ENCODE peak calls at places on chromosome 13, in four cellular contexts. One of them, this sample, is unnamed.

GRCh38 chr13:40961224-40961623 is 57.9 kb downstream of the ELF1 start:
- DNase-seq in lower lobe of right lung: no peak
- DNase-seq in colonic mucosa: no peak
- DNase-seq in NT2/D1: no peak
- DNase-seq in this sample: no peak

GRCh38 chr13:90414691-90415596 is 932.5 kb upstream of the MIR17HG start:
- DNase-seq in lower lobe of right lung: no peak
- DNase-seq in NT2/D1: no peak
- DNase-seq in colonic mucosa: no peak
- DNase-seq in this sample: no peak

GRCh38 chr13:112161441-112162301 is 94.7 kb downstream of the SOX1 start:
- DNase-seq in colonic mucosa: no peak
- DNase-seq in NT2/D1: peak; percentile 77
- DNase-seq in lower lobe of right lung: no peak
- DNase-seq in this sample: peak; percentile 20

GRCh38 chr13:44044544-44045178 is 165.0 kb downstream of the LACC1 start:
- DNase-seq in NT2/D1: no peak
- DNase-seq in colonic mucosa: no peak
- DNase-seq in lower lobe of right lung: no peak
- DNase-seq in this sample: no peak

GRCh38 chr13:72638059-72638815 is 89.2 kb downstream of the MZT1 start:
- DNase-seq in colonic mucosa: no peak
- DNase-seq in NT2/D1: no peak
- DNase-seq in lower lobe of right lung: no peak
- DNase-seq in this sample: no peak

GRCh38 chr13:99982741-99983400 is 1.3 kb downstream of the ZIC2 start:
- DNase-seq in colonic mucosa: no peak
- DNase-seq in NT2/D1: no peak
- DNase-seq in lower lobe of right lung: no peak
- DNase-seq in this sample: peak; percentile 42

GRCh38 chr13:51033431-51034185 is 77.5 kb downstream of the C13orf42 start:
- DNase-seq in colonic mucosa: no peak
- DNase-seq in lower lobe of right lung: no peak
- DNase-seq in NT2/D1: no peak
- DNase-seq in this sample: no peak

GRCh38 chr13:40275636-40276035 is 390.8 kb downstream of the FOXO1 start:
- DNase-seq in colonic mucosa: no peak
- DNase-seq in NT2/D1: no peak
- DNase-seq in lower lobe of right lung: no peak
- DNase-seq in this sample: no peak

GRCh38 chr13:66513728-66514127 is 716.4 kb downstream of the PCDH9 start:
- DNase-seq in colonic mucosa: no peak
- DNase-seq in lower lobe of right lung: no peak
- DNase-seq in NT2/D1: no peak
- DNase-seq in this sample: no peak

GRCh38 chr13:40508112-40508511 is 158.3 kb downstream of the FOXO1 start:
- DNase-seq in NT2/D1: no peak
- DNase-seq in colonic mucosa: no peak
- DNase-seq in lower lobe of right lung: no peak
- DNase-seq in this sample: no peak

GRCh38 chr13:67520886-67521285 is 290.8 kb upstream of the PCDH9 start:
- DNase-seq in lower lobe of right lung: no peak
- DNase-seq in colonic mucosa: no peak
- DNase-seq in NT2/D1: no peak
- DNase-seq in this sample: no peak

GRCh38 chr13:34617684-34618083 is 324.4 kb upstream of the NBEA start:
- DNase-seq in lower lobe of right lung: no peak
- DNase-seq in NT2/D1: no peak
- DNase-seq in colonic mucosa: no peak
- DNase-seq in this sample: no peak

GRCh38 chr13:111281751-111282311 is 38.6 kb upstream of the TEX29 start:
- DNase-seq in lower lobe of right lung: no peak
- DNase-seq in NT2/D1: no peak
- DNase-seq in colonic mucosa: no peak
- DNase-seq in this sample: no peak

GRCh38 chr13:114173753-114174152 is 5.3 kb upstream of the CFAP97D2 start:
- DNase-seq in NT2/D1: no peak
- DNase-seq in colonic mucosa: no peak
- DNase-seq in lower lobe of right lung: no peak
- DNase-seq in this sample: no peak

GRCh38 chr13:74289861-74290260 is 155.7 kb upstream of the KLF12 start:
- DNase-seq in NT2/D1: no peak
- DNase-seq in colonic mucosa: no peak
- DNase-seq in lower lobe of right lung: no peak
- DNase-seq in this sample: no peak

GRCh38 chr13:77300176-77301141 is 26.4 kb downstream of the MYCBP2 start:
- DNase-seq in lower lobe of right lung: no peak
- DNase-seq in colonic mucosa: no peak
- DNase-seq in NT2/D1: no peak
- DNase-seq in this sample: no peak

GRCh38 chr13:36918246-36919060 is 1.6 kb downstream of the SMAD9 start:
- DNase-seq in colonic mucosa: no peak
- DNase-seq in lower lobe of right lung: no peak
- DNase-seq in NT2/D1: no peak
- DNase-seq in this sample: peak; percentile 17

GRCh38 chr13:35995136-35995535 is 136.0 kb downstream of the DCLK1 start:
- DNase-seq in colonic mucosa: no peak
- DNase-seq in NT2/D1: no peak
- DNase-seq in lower lobe of right lung: no peak
- DNase-seq in this sample: no peak

GRCh38 chr13:109779074-109779473 is 7.3 kb downstream of the IRS2 start:
- DNase-seq in NT2/D1: no peak
- DNase-seq in colonic mucosa: no peak
- DNase-seq in lower lobe of right lung: no peak
- DNase-seq in this sample: no peak

GRCh38 chr13:112772929-112773328 is 83.1 kb downstream of the ATP11A start:
- DNase-seq in lower lobe of right lung: no peak
- DNase-seq in colonic mucosa: no peak
- DNase-seq in NT2/D1: no peak
- DNase-seq in this sample: no peak

GRCh38 chr13:34833562-34834182 is 108.4 kb upstream of the NBEA start:
- DNase-seq in lower lobe of right lung: no peak
- DNase-seq in colonic mucosa: no peak
- DNase-seq in NT2/D1: no peak
- DNase-seq in this sample: no peak

GRCh38 chr13:60134376-60134775 is 29.4 kb downstream of the DIAPH3 start:
- DNase-seq in NT2/D1: no peak
- DNase-seq in colonic mucosa: no peak
- DNase-seq in lower lobe of right lung: no peak
- DNase-seq in this sample: no peak

GRCh38 chr13:49436890-49437289 is 7.0 kb downstream of the CAB39L start:
- DNase-seq in lower lobe of right lung: no peak
- DNase-seq in NT2/D1: no peak
- DNase-seq in colonic mucosa: no peak
- DNase-seq in this sample: no peak

GRCh38 chr13:79973533-79973963 is 367.4 kb downstream of the SPRY2 start:
- DNase-seq in colonic mucosa: no peak
- DNase-seq in lower lobe of right lung: no peak
- DNase-seq in NT2/D1: no peak
- DNase-seq in this sample: peak; percentile 27

GRCh38 chr13:110004814-110005213 is 218.4 kb upstream of the IRS2 start:
- DNase-seq in colonic mucosa: no peak
- DNase-seq in NT2/D1: no peak
- DNase-seq in lower lobe of right lung: no peak
- DNase-seq in this sample: no peak

GRCh38 chr13:114011226-114011625 is 37.4 kb upstream of the C13orf46 start:
- DNase-seq in colonic mucosa: no peak
- DNase-seq in lower lobe of right lung: peak; percentile 39
- DNase-seq in NT2/D1: no peak
- DNase-seq in this sample: no peak

GRCh38 chr13:34044660-34045080 is 226.7 kb downstream of the RFC3 start:
- DNase-seq in NT2/D1: no peak
- DNase-seq in colonic mucosa: no peak
- DNase-seq in lower lobe of right lung: no peak
- DNase-seq in this sample: no peak

GRCh38 chr13:49374585-49375290 is 69.1 kb downstream of the CAB39L start:
- DNase-seq in colonic mucosa: no peak
- DNase-seq in NT2/D1: no peak
- DNase-seq in lower lobe of right lung: no peak
- DNase-seq in this sample: no peak

GRCh38 chr13:24286624-24287023 is 22.8 kb upstream of the C1QTNF9 start:
- DNase-seq in lower lobe of right lung: no peak
- DNase-seq in NT2/D1: no peak
- DNase-seq in colonic mucosa: no peak
- DNase-seq in this sample: no peak

GRCh38 chr13:70964124-70964523 is 855.9 kb upstream of the KLHL1 start:
- DNase-seq in colonic mucosa: no peak
- DNase-seq in lower lobe of right lung: no peak
- DNase-seq in NT2/D1: no peak
- DNase-seq in this sample: peak; percentile 40

GRCh38 chr13:52862358-52863206 is 14.1 kb upstream of the PCDH8 start:
- DNase-seq in colonic mucosa: peak; percentile 40
- DNase-seq in lower lobe of right lung: no peak
- DNase-seq in NT2/D1: no peak
- DNase-seq in this sample: peak; percentile 77

GRCh38 chr13:85974604-85975366 is 175.6 kb upstream of the SLITRK6 start:
- DNase-seq in NT2/D1: no peak
- DNase-seq in colonic mucosa: no peak
- DNase-seq in lower lobe of right lung: no peak
- DNase-seq in this sample: no peak

GRCh38 chr13:108508263-108508662 is 121.1 kb upstream of the MYO16 start:
- DNase-seq in lower lobe of right lung: no peak
- DNase-seq in NT2/D1: peak; percentile 54
- DNase-seq in colonic mucosa: no peak
- DNase-seq in this sample: no peak

GRCh38 chr13:60351326-60351725 is 45.7 kb upstream of the TDRD3 start:
- DNase-seq in NT2/D1: no peak
- DNase-seq in lower lobe of right lung: no peak
- DNase-seq in colonic mucosa: no peak
- DNase-seq in this sample: no peak

GRCh38 chr13:23380534-23380933 is 53.0 kb downstream of the SACS start:
- DNase-seq in lower lobe of right lung: no peak
- DNase-seq in colonic mucosa: no peak
- DNase-seq in NT2/D1: no peak
- DNase-seq in this sample: peak; percentile 23

DNA sequence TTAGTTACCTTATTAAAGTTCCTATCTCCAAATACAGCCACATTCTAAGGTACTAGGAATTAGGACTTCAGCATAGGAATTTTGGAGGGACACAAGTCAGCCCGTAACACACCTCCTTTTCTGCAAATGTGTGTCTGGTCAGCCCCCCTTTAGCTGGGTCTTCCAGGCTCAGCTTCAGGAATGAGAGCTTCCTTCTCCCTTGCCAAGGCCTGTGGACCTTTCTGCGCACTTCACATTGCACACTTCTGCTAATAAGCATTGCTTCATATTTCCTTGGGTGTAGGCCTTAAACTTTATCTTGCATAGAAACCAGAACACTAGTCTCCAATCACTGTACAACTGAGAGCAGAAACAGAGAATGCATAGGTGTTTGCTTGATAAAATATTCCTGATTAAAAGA is 4.5 kb upstream of the STK24 start:
- DNase-seq in NT2/D1: no peak
- DNase-seq in colonic mucosa: no peak
- DNase-seq in lower lobe of right lung: no peak
- DNase-seq in this sample: no peak
- H3K9me3 ChIP-seq in NT2/D1: no peaks in the 10 kb centered on the region
- H3K9me3 ChIP-seq in colonic mucosa: no peaks in the 10 kb centered on the region
- H3K9me3 ChIP-seq in lower lobe of right lung: no peaks in the 10 kb centered on the region
- H3K9me3 ChIP-seq in this sample: no peaks in the 10 kb centered on the region

GRCh38 chr13:46160474-46161066 is 21.4 kb downstream of the LCP1 start:
- DNase-seq in lower lobe of right lung: no peak
- DNase-seq in NT2/D1: peak; percentile 40
- DNase-seq in colonic mucosa: no peak
- DNase-seq in this sample: peak; percentile 24

GRCh38 chr13:46154136-46154854 is 27.7 kb downstream of the LCP1 start:
- DNase-seq in lower lobe of right lung: no peak
- DNase-seq in colonic mucosa: no peak
- DNase-seq in NT2/D1: no peak
- DNase-seq in this sample: no peak

GRCh38 chr13:46160065-46160464 is 21.9 kb downstream of the LCP1 start:
- DNase-seq in colonic mucosa: no peak
- DNase-seq in lower lobe of right lung: no peak
- DNase-seq in NT2/D1: no peak
- DNase-seq in this sample: no peak

GRCh38 chr13:46158983-46159382 is 23.0 kb downstream of the LCP1 start:
- DNase-seq in colonic mucosa: no peak
- DNase-seq in NT2/D1: no peak
- DNase-seq in lower lobe of right lung: no peak
- DNase-seq in this sample: no peak

DNA sequence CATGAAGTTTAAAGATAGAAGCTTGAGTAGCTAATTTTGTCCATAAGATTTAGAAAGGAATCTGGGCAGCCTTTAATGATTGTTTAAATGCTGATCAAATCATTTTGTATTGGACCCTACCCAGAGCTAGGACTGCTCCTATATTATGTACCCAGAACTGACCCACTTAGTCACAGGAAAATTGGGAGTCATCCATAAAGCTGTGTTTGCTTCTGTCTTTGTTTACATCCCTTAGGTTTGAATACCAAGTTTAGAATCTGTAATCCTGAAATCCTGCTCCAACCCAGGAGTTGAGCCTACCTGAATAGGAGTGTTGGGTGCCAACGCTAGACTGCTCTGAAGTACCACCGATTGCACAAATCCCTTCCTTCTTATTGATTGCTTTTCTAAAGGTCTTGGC is 23.8 kb downstream of the LCP1 start:
- DNase-seq in colonic mucosa: no peak
- DNase-seq in lower lobe of right lung: no peak
- DNase-seq in NT2/D1: no peak
- DNase-seq in this sample: no peak
- H3K36me3 ChIP-seq in colonic mucosa: no peaks in the 10 kb centered on the region
- H3K36me3 ChIP-seq in lower lobe of right lung: peaks cover 29% of the 10 kb centered on the region
- H3K36me3 ChIP-seq in NT2/D1: no peaks in the 10 kb centered on the region
- H3K36me3 ChIP-seq in this sample: no peaks in the 10 kb centered on the region

DNA sequence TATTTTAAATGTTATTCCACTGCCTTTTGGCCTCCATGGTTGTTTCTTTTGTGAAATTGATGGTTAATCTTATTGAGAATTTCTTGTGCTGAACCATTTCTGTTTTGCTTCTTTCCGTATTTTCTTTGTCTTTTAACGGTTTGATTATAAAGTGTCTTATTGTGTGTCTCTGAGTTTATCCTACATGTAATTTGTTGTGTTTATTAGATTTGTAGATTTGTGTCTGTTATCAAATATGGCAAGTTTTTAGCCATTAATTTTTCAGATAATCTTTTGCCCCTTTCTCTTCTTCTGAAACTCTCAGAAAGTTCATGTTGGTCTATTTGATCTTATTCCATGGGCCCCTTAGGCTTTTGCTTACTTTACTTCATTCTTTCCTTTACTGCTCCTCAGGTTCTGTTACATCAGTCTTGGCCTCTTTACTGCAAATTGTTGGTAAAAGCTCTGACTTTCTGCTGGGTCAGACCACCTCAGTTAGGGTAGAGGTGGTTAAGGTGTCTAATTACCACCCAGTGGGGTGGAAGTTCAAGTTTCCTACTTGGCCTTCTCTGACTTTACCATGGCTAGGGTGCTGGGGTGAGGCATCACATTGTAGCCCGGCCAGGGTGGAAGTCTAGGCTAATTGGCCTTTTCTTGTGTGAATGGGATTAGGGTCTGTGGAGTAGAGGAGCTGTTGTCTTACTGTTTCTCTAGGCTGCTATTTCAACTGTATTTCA is 58.3 kb downstream of the ZMYM2 start:
- DNase-seq in lower lobe of right lung: no peak
- DNase-seq in colonic mucosa: no peak
- DNase-seq in NT2/D1: no peak
- DNase-seq in this sample: no peak
- H3K9me3 ChIP-seq in lower lobe of right lung: peaks cover 22% of the 10 kb centered on the region
- H3K9me3 ChIP-seq in colonic mucosa: no peaks in the 10 kb centered on the region
- H3K9me3 ChIP-seq in NT2/D1: peaks cover 13% of the 10 kb centered on the region
- H3K9me3 ChIP-seq in this sample: peaks cover 5% of the 10 kb centered on the region

GRCh38 chr13:102675115-102675514 is 19.7 kb downstream of the METTL21C start:
- DNase-seq in lower lobe of right lung: no peak
- DNase-seq in colonic mucosa: no peak
- DNase-seq in NT2/D1: no peak
- DNase-seq in this sample: no peak
- H3K36me3 ChIP-seq in lower lobe of right lung: peaks cover 80% of the 10 kb centered on the region
- H3K36me3 ChIP-seq in colonic mucosa: peaks cover 9% of the 10 kb centered on the region
- H3K36me3 ChIP-seq in NT2/D1: peaks cover 61% of the 10 kb centered on the region
- H3K36me3 ChIP-seq in this sample: peaks cover 57% of the 10 kb centered on the region